ENCODE peak calls at places on chromosomes 1 and 21, in four cellular contexts. U, S, Z and R are unnamed samples. For H3K4me1, the result is how much of the 10 kb centered on the place peaks cover.

GRCh38 chr1:109482796-109483638 is 688 bp upstream of the ATXN7L2 start:
- DNase-seq in U (peak), S (peak), Z (peak), R (peak)

GRCh38 chr1:147452809-147453208 is 88.5 kb upstream of the BCL9 start:
- DNase-seq in U (no peak), S (no peak), Z (no peak), R (no peak)

GRCh38 chr1:43293896-43294760 is 6.7 kb upstream of the TIE1 start:
- DNase-seq in U (no peak), S (no peak), Z (no peak), R (no peak)

GRCh38 chr1:16224472-16224871 is 12.0 kb upstream of the ARHGEF19 start:
- DNase-seq in U (no peak), S (no peak), Z (no peak), R (no peak)

GRCh38 chr1:152182431-152182830 is 23.4 kb upstream of the RPTN start:
- DNase-seq in U (no peak), S (no peak), Z (no peak), R (no peak)

GRCh38 chr1:20483833-20484525 is 2.0 kb downstream of the CAMK2N1 start:
- DNase-seq in U (no peak), S (peak), Z (no peak), R (no peak)

GRCh38 chr1:175169305-175170018 is 23.1 kb downstream of the KIAA0040 start:
- DNase-seq in U (no peak), S (no peak), Z (no peak), R (no peak)

GRCh38 chr21:35943752-35944151 is 116.6 kb downstream of the SETD4 start:
- DNase-seq in U (no peak), S (no peak), Z (no peak), R (no peak)

GRCh38 chr1:227357229-227358078 is 39.2 kb upstream of the CDC42BPA start:
- DNase-seq in U (peak), S (peak), Z (peak), R (peak)

GRCh38 chr1:209569445-209570207 is 13.9 kb upstream of the CAMK1G start:
- DNase-seq in U (peak), S (peak), Z (peak), R (peak)

GRCh38 chr1:158060001-158060400 is 66.6 kb downstream of the KIRREL1 start:
- DNase-seq in U (no peak), S (no peak), Z (peak), R (no peak)

GRCh38 chr21:39072468-39072867 is 110.8 kb downstream of the PSMG1 start:
- DNase-seq in U (no peak), S (no peak), Z (no peak), R (no peak)

GRCh38 chr1:6753320-6754140 is 31.7 kb upstream of the CAMTA1 start:
- DNase-seq in U (no peak), S (no peak), Z (no peak), R (no peak)

GRCh38 chr1:156696755-156697154 is 8.6 kb downstream of the CRABP2 start:
- DNase-seq in U (no peak), S (no peak), Z (no peak), R (no peak)

GRCh38 chr1:167137285-167138192 is 43.7 kb downstream of the STYXL2 start:
- DNase-seq in U (no peak), S (no peak), Z (no peak), R (no peak)

GRCh38 chr1:235343726-235344125 is 15.4 kb downstream of the GGPS1 start:
- DNase-seq in U (no peak), S (no peak), Z (no peak), R (no peak)

GRCh38 chr1:20426923-20427322 is 59.1 kb downstream of the CAMK2N1 start:
- DNase-seq in U (no peak), S (no peak), Z (no peak), R (no peak)

GRCh38 chr1:197695961-197696360 is 79.3 kb downstream of the DENND1B start:
- DNase-seq in U (no peak), S (no peak), Z (no peak), R (no peak)

GRCh38 chr1:219555031-219555667 is 57.8 kb downstream of the ZC3H11B start:
- DNase-seq in U (no peak), S (no peak), Z (no peak), R (no peak)

GRCh38 chr1:78587213-78587612 is 33.0 kb upstream of the IFI44L start:
- DNase-seq in U (no peak), S (no peak), Z (no peak), R (no peak)

GRCh38 chr1:151325646-151326429 is 1.4 kb downstream of the PI4KB start:
- DNase-seq in U (no peak), S (no peak), Z (no peak), R (no peak)

DNA sequence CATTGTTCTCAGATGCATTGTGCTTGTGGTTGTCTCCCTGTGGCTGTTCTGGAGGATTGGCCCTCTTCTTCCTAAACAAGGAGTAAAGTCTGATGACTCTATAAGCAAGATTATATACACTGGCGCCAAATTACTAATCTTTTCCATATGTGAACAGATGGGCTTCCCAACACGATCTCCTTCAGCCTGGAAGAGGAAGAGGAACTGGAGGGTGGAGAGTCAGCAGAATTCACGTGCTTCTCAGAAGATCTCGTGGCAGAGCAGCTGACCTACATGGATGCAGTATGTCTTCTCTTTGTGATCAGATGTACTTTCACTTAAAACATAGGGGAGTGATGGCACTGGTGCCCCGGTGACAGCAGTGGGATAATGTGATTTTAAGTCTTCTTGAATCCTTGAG is 78.7 kb downstream of the RGL1 start:
- DNase-seq in U (no peak), S (no peak), Z (no peak), R (peak)
- TF ChIP-seq CTCF in U (no peak), S (no peak), Z (no peak), R (no peak)

DNA sequence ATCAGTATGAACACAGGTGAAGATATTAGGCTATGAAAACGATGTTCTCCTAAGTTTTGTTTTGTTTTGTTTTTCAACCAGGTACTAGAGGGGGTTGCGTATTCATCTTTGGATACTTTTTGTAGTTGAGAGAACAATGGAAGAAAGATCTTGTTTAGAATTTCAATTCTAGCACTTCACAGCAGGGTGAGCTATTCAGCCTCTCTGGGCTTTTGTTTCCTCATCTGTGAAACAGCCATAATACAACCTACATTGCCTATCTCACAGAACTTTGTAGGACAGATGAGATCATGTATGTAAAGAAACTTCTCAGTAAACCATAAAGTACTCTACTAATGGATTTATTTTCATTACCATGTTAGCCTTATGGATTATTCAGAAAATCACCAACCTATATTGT is 199.5 kb downstream of the GPATCH2 start:
- DNase-seq in U (no peak), S (no peak), Z (no peak), R (no peak)
- TF ChIP-seq POLR2A in U (no peak), S (no peak), Z (no peak), R (no peak)

DNA sequence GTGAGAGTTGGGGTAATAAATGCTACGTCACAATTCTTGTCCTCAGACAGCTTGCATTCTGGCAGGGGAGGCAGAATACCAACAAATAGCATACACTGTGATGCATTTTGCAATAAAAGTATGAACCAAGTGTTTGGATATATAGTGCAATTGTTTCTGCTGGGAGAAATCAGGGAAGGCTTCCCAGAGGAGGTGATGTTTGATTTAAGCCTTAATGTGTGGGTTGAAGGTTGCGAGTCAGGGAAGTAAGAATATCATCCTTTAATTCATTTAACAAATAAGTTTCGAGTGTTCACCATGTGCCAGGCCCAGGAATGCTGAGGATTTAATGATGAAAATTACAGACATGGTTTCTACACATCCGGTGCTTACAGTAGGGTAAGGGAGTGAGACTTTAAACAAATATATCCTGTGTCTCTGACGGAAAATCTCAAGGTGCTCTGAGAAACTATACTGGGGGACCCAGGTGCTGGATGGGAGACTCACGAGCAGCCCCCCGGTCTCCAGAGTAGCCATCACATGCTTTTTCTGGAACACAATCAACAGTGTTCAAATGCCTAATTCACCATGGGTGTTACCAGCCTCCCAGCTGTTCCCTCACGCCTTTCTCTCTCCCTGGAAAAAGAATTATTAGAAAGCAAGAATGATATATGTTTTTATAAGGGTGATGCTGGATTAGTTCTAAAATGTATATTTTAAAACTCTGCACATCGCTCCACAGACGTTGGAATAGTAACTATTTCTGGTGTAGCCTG is 31.7 kb downstream of the RASSF5 start:
- DNase-seq in U (no peak), S (no peak), Z (no peak), R (no peak)
- H3K4me1 ChIP-seq in U (under half), S (half or more), Z (under half), R (under half)

GRCh38 chr1:39410915-39411436 is 80.5 kb upstream of the BMP8A start:
- DNase-seq in U (peak), S (peak), Z (peak), R (peak)
- TF ChIP-seq CTCF in U (peak), S (peak), Z (peak), R (peak)

GRCh38 chr1:247078315-247079140 is at the start of gene ZNF670:
- DNase-seq in U (peak), S (peak), Z (peak), R (peak)
- TF ChIP-seq POLR2A in U (peak), S (peak), Z (no peak), R (peak)

DNA sequence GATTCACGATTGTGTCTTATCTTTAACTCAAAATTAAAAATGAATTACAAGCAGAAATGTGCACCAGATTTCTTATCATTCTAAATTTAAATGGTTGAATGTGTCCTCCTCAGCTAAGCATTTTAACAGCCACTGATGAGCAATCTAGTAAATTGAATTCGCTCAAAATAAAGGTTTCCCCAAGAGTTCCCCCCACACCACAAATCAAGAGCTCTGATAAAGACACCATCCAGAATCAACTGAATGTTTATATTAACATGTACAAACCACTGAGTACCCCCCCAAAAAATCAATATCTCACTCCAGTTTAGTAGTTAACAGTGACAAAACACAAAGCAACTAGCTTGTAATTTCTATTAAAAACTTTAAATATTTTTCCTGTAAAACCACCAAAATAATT is 1.9 kb downstream of the GPBP1L1 start:
- DNase-seq in U (no peak), S (no peak), Z (no peak), R (no peak)
- H3K4me1 ChIP-seq in U (under half), S (half or more), Z (half or more), R (half or more)

GRCh38 chr1:38028671-38029070 is 16.1 kb downstream of the UTP11 start:
- DNase-seq in U (no peak), S (no peak), Z (no peak), R (peak)
- TF ChIP-seq CTCF in U (no peak), S (no peak), Z (no peak), R (no peak)